ENCODE peak calls at places on chromosomes 1 and 21, in four cellular contexts. One of them, this sample, is unnamed.

GRCh38 chr1:102790997-102791396 is 317.3 kb downstream of the COL11A1 start:
- DNase-seq in IMR-90: no peak
- DNase-seq in body of pancreas: no peak
- DNase-seq in esophagus muscularis mucosa: no peak
- DNase-seq in this sample: no peak

GRCh38 chr1:232538224-232538942 is 91.5 kb downstream of the SIPA1L2 start:
- DNase-seq in IMR-90: peak
- DNase-seq in esophagus muscularis mucosa: no peak
- DNase-seq in body of pancreas: no peak
- DNase-seq in this sample: no peak

GRCh38 chr1:71088645-71089287 is 7.9 kb upstream of the ZRANB2 start:
- DNase-seq in esophagus muscularis mucosa: no peak
- DNase-seq in body of pancreas: no peak
- DNase-seq in IMR-90: no peak
- DNase-seq in this sample: no peak

GRCh38 chr1:59743324-59744108 is 71.2 kb upstream of the HOOK1 start:
- DNase-seq in IMR-90: no peak
- DNase-seq in body of pancreas: no peak
- DNase-seq in esophagus muscularis mucosa: no peak
- DNase-seq in this sample: no peak

GRCh38 chr1:15314328-15315281 is 67.6 kb downstream of the FHAD1 start:
- DNase-seq in esophagus muscularis mucosa: no peak
- DNase-seq in IMR-90: no peak
- DNase-seq in body of pancreas: peak
- DNase-seq in this sample: no peak

GRCh38 chr1:81848880-81849500 is 48.3 kb downstream of the ADGRL2 start:
- DNase-seq in esophagus muscularis mucosa: no peak
- DNase-seq in IMR-90: no peak
- DNase-seq in body of pancreas: no peak
- DNase-seq in this sample: no peak

GRCh38 chr1:193786996-193787546 is 600.7 kb upstream of the B3GALT2 start:
- DNase-seq in esophagus muscularis mucosa: no peak
- DNase-seq in IMR-90: no peak
- DNase-seq in body of pancreas: no peak
- DNase-seq in this sample: no peak

GRCh38 chr1:48725331-48725730 is 51.4 kb downstream of the BEND5 start:
- DNase-seq in body of pancreas: no peak
- DNase-seq in esophagus muscularis mucosa: no peak
- DNase-seq in IMR-90: peak
- DNase-seq in this sample: no peak

GRCh38 chr1:63636192-63637105 is 43.2 kb downstream of the PGM1 start:
- DNase-seq in IMR-90: no peak
- DNase-seq in body of pancreas: no peak
- DNase-seq in esophagus muscularis mucosa: no peak
- DNase-seq in this sample: no peak

GRCh38 chr1:202007279-202007678 is 3.1 kb upstream of the ELF3 start:
- DNase-seq in IMR-90: no peak
- DNase-seq in body of pancreas: no peak
- DNase-seq in esophagus muscularis mucosa: no peak
- DNase-seq in this sample: no peak

GRCh38 chr1:152185544-152186391 is 26.7 kb upstream of the RPTN start:
- DNase-seq in body of pancreas: peak
- DNase-seq in esophagus muscularis mucosa: no peak
- DNase-seq in IMR-90: peak
- DNase-seq in this sample: no peak

GRCh38 chr1:170694172-170694926 is 30.4 kb downstream of the PRRX1 start:
- DNase-seq in esophagus muscularis mucosa: peak
- DNase-seq in IMR-90: no peak
- DNase-seq in body of pancreas: no peak
- DNase-seq in this sample: no peak

GRCh38 chr1:241356519-241357365 is at the start of gene RGS7:
- DNase-seq in IMR-90: peak
- DNase-seq in body of pancreas: peak
- DNase-seq in esophagus muscularis mucosa: no peak
- DNase-seq in this sample: peak

GRCh38 chr1:184531296-184531695 is 144.5 kb downstream of the C1orf21 start:
- DNase-seq in IMR-90: peak
- DNase-seq in esophagus muscularis mucosa: no peak
- DNase-seq in body of pancreas: no peak
- DNase-seq in this sample: no peak

GRCh38 chr21:35249636-35250035 is 200.5 kb upstream of the RUNX1 start:
- DNase-seq in body of pancreas: peak
- DNase-seq in IMR-90: no peak
- DNase-seq in esophagus muscularis mucosa: no peak
- DNase-seq in this sample: no peak

GRCh38 chr1:226444901-226445300 is 37.0 kb upstream of the PARP1 start:
- DNase-seq in esophagus muscularis mucosa: no peak
- DNase-seq in IMR-90: no peak
- DNase-seq in body of pancreas: no peak
- DNase-seq in this sample: peak

GRCh38 chr1:52294580-52294979 is 71.4 kb downstream of the CC2D1B start:
- DNase-seq in esophagus muscularis mucosa: no peak
- DNase-seq in body of pancreas: no peak
- DNase-seq in IMR-90: peak
- DNase-seq in this sample: no peak

GRCh38 chr1:154955718-154956513 is at the start of gene PBXIP1:
- DNase-seq in esophagus muscularis mucosa: peak
- DNase-seq in body of pancreas: peak
- DNase-seq in IMR-90: peak
- DNase-seq in this sample: peak
- TF ChIP-seq POLR2A in esophagus muscularis mucosa: no peak
- TF ChIP-seq POLR2A in body of pancreas: peak
- TF ChIP-seq POLR2A in IMR-90: peak
- TF ChIP-seq POLR2A in this sample: no peak

GRCh38 chr1:91499346-91499745 is 1.3 kb upstream of the CDC7 start:
- DNase-seq in body of pancreas: no peak
- DNase-seq in esophagus muscularis mucosa: no peak
- DNase-seq in IMR-90: no peak
- DNase-seq in this sample: no peak
- TF ChIP-seq POLR2A in body of pancreas: no peak
- TF ChIP-seq POLR2A in esophagus muscularis mucosa: no peak
- TF ChIP-seq POLR2A in IMR-90: no peak
- TF ChIP-seq POLR2A in this sample: no peak

GRCh38 chr1:43366601-43367025 is 1.2 kb downstream of the ELOVL1 start:
- DNase-seq in IMR-90: no peak
- DNase-seq in body of pancreas: no peak
- DNase-seq in esophagus muscularis mucosa: no peak
- DNase-seq in this sample: no peak
- TF ChIP-seq POLR2A in IMR-90: no peak
- TF ChIP-seq POLR2A in body of pancreas: no peak
- TF ChIP-seq POLR2A in esophagus muscularis mucosa: no peak
- TF ChIP-seq POLR2A in this sample: peak

DNA sequence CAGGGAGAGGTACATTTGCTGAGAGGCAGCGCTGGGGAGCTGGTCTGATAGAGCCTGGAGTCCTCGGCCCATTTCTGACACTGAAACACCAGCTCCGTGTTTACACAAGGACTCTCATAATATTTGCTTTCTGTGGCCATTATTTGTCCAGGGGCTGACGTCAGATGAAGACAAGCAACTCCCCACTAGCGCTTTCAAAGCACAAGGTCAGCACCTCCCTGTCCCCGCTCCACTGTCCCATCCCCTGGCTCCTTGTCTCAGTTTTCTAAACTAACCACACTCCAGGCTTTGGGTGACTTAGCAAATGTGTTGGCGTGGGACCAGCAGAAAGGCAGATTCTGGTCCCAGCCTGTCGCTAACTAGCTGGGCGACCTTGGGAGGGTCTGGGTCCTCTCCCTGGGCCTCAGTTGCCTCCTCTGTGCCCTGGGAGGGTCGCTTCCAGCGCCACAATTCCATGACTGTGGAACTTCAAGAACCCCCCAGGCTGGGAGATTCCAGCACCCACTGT is 37.4 kb upstream of the ZBTB40 start:
- DNase-seq in esophagus muscularis mucosa: no peak
- DNase-seq in body of pancreas: peak
- DNase-seq in IMR-90: peak
- DNase-seq in this sample: no peak
- TF ChIP-seq POLR2A in esophagus muscularis mucosa: no peak
- TF ChIP-seq POLR2A in body of pancreas: peak
- TF ChIP-seq POLR2A in IMR-90: no peak
- TF ChIP-seq POLR2A in this sample: no peak

DNA sequence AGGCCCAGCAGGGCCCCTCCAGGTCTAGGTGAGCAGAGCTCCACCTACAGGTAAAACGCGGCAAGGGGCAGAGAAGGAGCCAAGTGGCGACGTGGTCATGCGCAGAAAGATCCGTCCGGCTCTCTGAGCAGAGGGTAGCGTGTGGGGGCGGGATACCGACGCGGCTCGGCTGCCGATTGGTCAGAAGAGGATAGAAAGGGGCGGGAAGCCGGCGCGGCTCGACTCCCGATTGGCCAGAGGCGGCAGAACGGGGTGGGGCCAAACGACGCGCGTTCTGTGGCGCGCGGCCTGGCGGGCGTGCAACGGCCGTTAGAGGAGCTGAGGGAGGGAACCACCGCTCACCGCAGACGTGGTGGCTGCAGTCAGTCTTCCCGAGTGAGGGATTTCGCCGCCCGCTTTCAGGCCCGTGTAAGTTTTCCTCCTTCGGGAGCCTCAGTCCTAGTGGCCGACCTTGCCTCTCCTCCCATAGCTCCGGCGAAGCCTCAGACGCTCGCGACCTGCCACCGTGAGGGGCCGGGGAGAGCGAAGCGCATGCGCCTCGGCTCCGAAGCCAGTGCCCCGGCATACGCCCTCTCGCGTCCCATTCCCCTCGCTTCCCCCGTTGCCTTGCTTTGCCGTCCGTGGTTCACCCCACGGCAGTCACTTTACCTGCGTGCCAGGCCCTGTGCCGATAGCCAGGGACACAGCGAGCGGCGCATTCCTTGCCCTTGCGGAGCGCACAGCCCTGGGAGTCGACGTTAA is at the start of gene CEP85:
- DNase-seq in IMR-90: peak
- DNase-seq in esophagus muscularis mucosa: peak
- DNase-seq in body of pancreas: peak
- DNase-seq in this sample: peak
- TF ChIP-seq POLR2A in IMR-90: peak
- TF ChIP-seq POLR2A in esophagus muscularis mucosa: no peak
- TF ChIP-seq POLR2A in body of pancreas: peak
- TF ChIP-seq POLR2A in this sample: peak

DNA sequence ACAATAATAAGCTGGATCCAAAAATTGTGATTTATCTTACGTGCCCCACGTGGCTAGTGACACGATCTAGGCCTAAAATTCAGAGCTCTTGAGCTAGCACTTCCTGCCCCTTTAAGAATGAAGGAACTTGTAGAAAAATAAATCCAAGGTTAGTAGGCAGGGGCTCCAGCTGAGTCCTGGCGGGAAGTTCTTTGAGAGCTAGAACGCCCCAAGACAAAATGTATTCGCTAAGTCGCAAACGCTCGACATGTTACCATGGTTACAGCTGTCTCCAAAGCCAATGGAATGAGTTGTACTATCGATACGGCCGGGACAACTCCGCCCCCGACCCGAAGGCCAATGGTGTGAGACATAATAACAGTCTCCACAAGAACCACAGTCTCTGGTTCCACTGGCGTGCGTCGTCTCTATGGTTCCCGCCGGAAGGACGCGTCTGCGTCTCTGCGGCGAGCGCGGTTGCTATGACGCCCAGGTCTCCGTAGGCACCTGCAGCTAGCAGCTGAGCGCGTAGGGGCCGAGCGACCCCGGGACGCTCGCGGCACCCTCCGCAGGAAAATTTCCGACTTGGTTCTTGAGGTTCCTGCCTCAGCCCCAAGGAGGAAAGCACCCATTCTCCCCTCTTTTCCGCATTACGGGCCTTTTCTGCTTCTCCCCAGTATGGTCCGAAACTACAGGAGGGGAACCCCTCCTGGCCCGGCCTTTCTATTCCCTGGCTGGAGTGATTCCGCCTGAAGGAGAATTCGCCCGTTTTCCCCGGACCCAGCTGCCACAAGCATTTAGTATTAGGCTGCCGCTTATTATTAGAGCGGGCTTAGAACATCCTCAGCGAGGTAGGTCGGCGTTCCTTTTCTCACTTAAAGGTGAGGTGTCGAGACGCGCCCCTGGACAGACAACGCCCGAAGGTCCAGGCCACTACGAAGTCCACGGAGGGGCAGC is at the start of gene CCDC30:
- DNase-seq in esophagus muscularis mucosa: peak
- DNase-seq in body of pancreas: peak
- DNase-seq in IMR-90: peak
- DNase-seq in this sample: peak
- TF ChIP-seq POLR2A in esophagus muscularis mucosa: no peak
- TF ChIP-seq POLR2A in body of pancreas: peak
- TF ChIP-seq POLR2A in IMR-90: no peak
- TF ChIP-seq POLR2A in this sample: no peak